ENCODE peak calls at places on chromosomes 13 and 19, in ten cellular contexts. E is NCI-H1436, Q is NCI-H345, S is EL, A is mucosa of descending colon, X is ELR, M is IMR-90, Y is heart right ventricle, Z is fibroblast of the aortic adventitia, H is HFF-Myc. O is an unnamed sample.

GRCh38 chr13:31638577-31638976 is 100.7 kb upstream of the RXFP2 start:
- DNase-seq in Z (peak; percentile 88), X (peak; percentile 94), M (peak; percentile 65), S (peak; percentile 87), H (peak; percentile 54), Q (no peak), A (no peak), E (no peak), Y (no peak), O (no peak)

GRCh38 chr13:104422668-104423067 is 1356.5 kb upstream of the SLC10A2 start:
- DNase-seq in Z (no peak), H (no peak), Q (peak; percentile 7), E (no peak), X (no peak), Y (no peak), A (no peak), M (no peak), S (no peak), O (no peak)

GRCh38 chr19:19113040-19113541 is 25.2 kb downstream of the TMEM161A start:
- DNase-seq in H (peak; percentile 9), X (peak; percentile 67), M (peak; percentile 74), S (peak; percentile 51), A (no peak), E (no peak), Z (peak; percentile 30), Y (no peak), Q (no peak), O (no peak)

GRCh38 chr19:39470724-39471339 is 9.8 kb upstream of the TIMM50 start:
- DNase-seq in E (no peak), Y (no peak), X (peak; percentile 51), Q (no peak), M (peak; percentile 12), Z (no peak), S (no peak), H (no peak), A (no peak), O (no peak)

GRCh38 chr13:110366733-110367132 is 59.6 kb downstream of the COL4A2 start:
- DNase-seq in M (no peak), H (no peak), E (no peak), Z (no peak), S (no peak), Q (no peak), X (no peak), A (no peak), Y (no peak), O (no peak)

GRCh38 chr13:51793570-51794273 is 10.2 kb downstream of the DHRS12 start:
- DNase-seq in X (peak; percentile 87), Q (no peak), H (peak; percentile 42), Z (peak; percentile 81), E (no peak), S (peak; percentile 78), Y (no peak), A (no peak), M (peak; percentile 91), O (no peak)

GRCh38 chr13:73428137-73428536 is 369.3 kb downstream of the KLF5 start:
- DNase-seq in E (no peak), H (no peak), A (no peak), S (peak; percentile 46), Y (no peak), X (peak; percentile 58), M (peak; percentile 76), Z (peak; percentile 78), Q (no peak), O (peak; percentile 66)

GRCh38 chr13:109309625-109310363 is 476.6 kb downstream of the IRS2 start:
- DNase-seq in E (no peak), M (no peak), A (no peak), H (no peak), Q (peak; percentile 88), Y (no peak), Z (no peak), X (no peak), S (no peak), O (no peak)

GRCh38 chr19:548841-549830 is 5.3 kb downstream of the GZMM start:
- DNase-seq in Q (no peak), M (no peak), H (no peak), X (no peak), E (no peak), Y (no peak), Z (no peak), A (no peak), S (no peak), O (no peak)

GRCh38 chr19:8500158-8500557 is 2.3 kb downstream of the PRAM1 start:
- DNase-seq in S (no peak), Y (no peak), Q (no peak), Z (no peak), H (no peak), X (no peak), A (no peak), M (no peak), E (no peak), O (no peak)

GRCh38 chr19:19627442-19627715 is 641 bp downstream of the LPAR2 start:
- DNase-seq in M (no peak), Y (no peak), E (no peak), Q (no peak), A (no peak), S (no peak), X (no peak), Z (no peak), H (no peak), O (no peak)

GRCh38 chr13:111954681-111955411 is 112.1 kb upstream of the SOX1 start:
- DNase-seq in E (no peak), Z (no peak), Q (no peak), H (no peak), A (no peak), S (no peak), X (no peak), M (no peak), Y (no peak), O (no peak)

GRCh38 chr19:1761528-1762242 is 8.4 kb downstream of the ONECUT3 start:
- DNase-seq in S (no peak), Z (no peak), Y (no peak), A (no peak), E (no peak), Q (no peak), M (no peak), H (no peak), X (no peak), O (no peak)

GRCh38 chr19:31054430-31054829 is 294.8 kb downstream of the TSHZ3 start:
- DNase-seq in E (no peak), X (peak; percentile 78), S (peak; percentile 71), Z (peak; percentile 70), Q (no peak), A (no peak), H (peak; percentile 14), M (peak; percentile 83), Y (no peak), O (no peak)

GRCh38 chr19:8041553-8041952 is 11.0 kb upstream of the CCL25 start:
- DNase-seq in Q (peak; percentile 57), Y (no peak), H (no peak), A (no peak), S (no peak), X (no peak), M (no peak), Z (no peak), E (no peak), O (no peak)

GRCh38 chr13:97344250-97345175 is 89.5 kb upstream of the RAP2A start:
- DNase-seq in M (peak; percentile 61), Y (peak; percentile 49), H (no peak), S (peak; percentile 69), E (peak; percentile 63), X (peak; percentile 75), Q (peak; percentile 44), Z (peak; percentile 76), A (no peak), O (peak; percentile 72)

GRCh38 chr19:28964500-28964899 is 248.5 kb downstream of the UQCRFS1 start:
- DNase-seq in E (no peak), Q (no peak), H (no peak), S (no peak), M (no peak), Y (no peak), Z (no peak), A (no peak), X (no peak), O (no peak)

GRCh38 chr19:19613456-19613855 is 5.0 kb downstream of the PBX4 start:
- DNase-seq in Q (no peak), M (no peak), E (no peak), X (peak; percentile 51), S (peak; percentile 48), A (no peak), Z (peak; percentile 16), H (no peak), Y (no peak), O (no peak)

GRCh38 chr19:3949997-3950859 is 17.4 kb downstream of the NMRK2 start:
- DNase-seq in M (no peak), Q (no peak), S (no peak), X (no peak), E (no peak), Z (no peak), H (no peak), A (no peak), Y (no peak), O (no peak)

GRCh38 chr13:77105051-77105450 is 78.1 kb upstream of the FBXL3 start:
- DNase-seq in Y (no peak), M (no peak), H (no peak), S (no peak), A (no peak), E (no peak), X (no peak), Q (no peak), Z (no peak), O (no peak)

GRCh38 chr19:54024660-54025059 is 33.2 kb downstream of the CACNG6 start:
- DNase-seq in Z (no peak), E (no peak), S (no peak), X (peak; percentile 72), M (no peak), Y (no peak), H (no peak), Q (no peak), A (no peak), O (no peak)

GRCh38 chr19:58228584-58229254 is at the start of gene ZNF544:
- DNase-seq in Y (peak; percentile 80), E (peak; percentile 68), Q (peak; percentile 71), M (peak; percentile 64), X (peak; percentile 88), S (peak; percentile 78), Z (peak; percentile 54), A (peak; percentile 86), H (peak; percentile 19), O (peak; percentile 49)

GRCh38 chr19:47112166-47112663 is 1.4 kb downstream of the ZC3H4 start:
- DNase-seq in Y (peak; percentile 92), S (peak; percentile 89), X (peak; percentile 90), M (peak; percentile 85), A (peak; percentile 95), Z (peak; percentile 86), Q (peak; percentile 31), E (peak; percentile 83), H (peak; percentile 70), O (peak; percentile 89)

GRCh38 chr19:42229855-42230331 is 9.8 kb downstream of the ZNF526 start:
- DNase-seq in Z (no peak), Q (no peak), X (peak; percentile 38), A (no peak), Y (no peak), S (no peak), M (peak; percentile 12), E (no peak), H (no peak), O (no peak)

GRCh38 chr19:4803736-4804695 is 12.5 kb downstream of the FEM1A start:
- DNase-seq in Y (peak; percentile 69), A (peak; percentile 57), H (no peak), Q (peak; percentile 53), X (peak; percentile 77), S (peak; percentile 56), M (peak; percentile 37), Z (peak; percentile 33), E (peak; percentile 70), O (no peak)

GRCh38 chr19:48819366-48819816 is 8.6 kb upstream of the BCAT2 start:
- DNase-seq in M (peak; percentile 79), Y (peak; percentile 85), X (peak; percentile 16), A (peak; percentile 91), S (peak; percentile 77), Q (no peak), E (no peak), Z (peak; percentile 99), H (peak; percentile 90), O (no peak)

GRCh38 chr19:11769995-11770394 is 3.2 kb downstream of the ZNF441 start:
- DNase-seq in A (no peak), E (no peak), X (no peak), M (no peak), Q (no peak), H (no peak), S (no peak), Z (no peak), Y (no peak), O (no peak)

GRCh38 chr13:89846890-89847585 is 1500.4 kb upstream of the MIR17HG start:
- DNase-seq in M (peak; percentile 3), Y (no peak), E (no peak), S (peak; percentile 1), A (no peak), Q (no peak), Z (no peak), H (no peak), X (peak; percentile 66), O (no peak)

O was measured in putamen.